ENCODE peak calls at places on chromosomes 12 and 14, in ten cellular contexts. Z, B, R, Q, O, H, L, J, D and T are unnamed samples.

GRCh38 chr14:86153480-86153879 is 623.5 kb downstream of the FLRT2 start:
- DNase-seq in Z (no peak), B (no peak), R (no peak), Q (no peak), O (no peak), H (no peak), L (no peak), J (no peak), D (no peak), T (no peak)

GRCh38 chr12:24404086-24404815 is 454.8 kb upstream of the SOX5 start:
- DNase-seq in Z (peak), B (no peak), R (no peak), Q (no peak), O (no peak), H (no peak), L (no peak), J (peak), D (no peak), T (no peak)

GRCh38 chr12:93135286-93136239 is 206.5 kb upstream of the EEA1 start:
- DNase-seq in Z (no peak), B (no peak), R (no peak), Q (no peak), O (no peak), H (peak), L (no peak), J (no peak), D (no peak), T (no peak)

GRCh38 chr14:101119830-101120571 is 216.5 kb upstream of the RTL1 start:
- DNase-seq in Z (no peak), B (no peak), R (no peak), Q (no peak), O (no peak), H (no peak), L (peak), J (no peak), D (peak), T (no peak)

GRCh38 chr14:23569443-23570151 is 2.0 kb upstream of the AP1G2 start:
- DNase-seq in Z (no peak), B (no peak), R (peak), Q (peak), O (peak), H (peak), L (peak), J (no peak), D (no peak), T (no peak)

GRCh38 chr14:57008534-57008933 is 198.3 kb upstream of the OTX2 start:
- DNase-seq in Z (no peak), B (no peak), R (no peak), Q (no peak), O (no peak), H (no peak), L (no peak), J (no peak), D (no peak), T (no peak)

GRCh38 chr14:63770187-63770807 is 42.4 kb upstream of the SGPP1 start:
- DNase-seq in Z (peak), B (peak), R (no peak), Q (peak), O (peak), H (peak), L (no peak), J (peak), D (no peak), T (peak)

GRCh38 chr12:115411121-115411520 is 727.1 kb upstream of the TBX3 start:
- DNase-seq in Z (no peak), B (no peak), R (no peak), Q (no peak), O (no peak), H (no peak), L (no peak), J (no peak), D (no peak), T (no peak)

GRCh38 chr12:52437508-52437907 is 3.3 kb upstream of the KRT75 start:
- DNase-seq in Z (no peak), B (no peak), R (no peak), Q (no peak), O (no peak), H (no peak), L (no peak), J (no peak), D (no peak), T (no peak)

GRCh38 chr14:64885555-64885954 is 5.8 kb upstream of the SPTB start:
- DNase-seq in Z (no peak), B (no peak), R (no peak), Q (no peak), O (no peak), H (no peak), L (no peak), J (no peak), D (no peak), T (no peak)

GRCh38 chr12:111596985-111597730 is 2.0 kb downstream of the ATXN2 start:
- DNase-seq in Z (peak), B (peak), R (peak), Q (peak), O (peak), H (peak), L (peak), J (no peak), D (peak), T (peak)

GRCh38 chr14:77181124-77181602 is 435 bp upstream of the TMEM63C start:
- DNase-seq in Z (no peak), B (peak), R (no peak), Q (no peak), O (no peak), H (no peak), L (no peak), J (no peak), D (no peak), T (no peak)

GRCh38 chr14:78758333-78758732 is 588.2 kb downstream of the NRXN3 start:
- DNase-seq in Z (peak), B (no peak), R (peak), Q (peak), O (no peak), H (peak), L (no peak), J (no peak), D (no peak), T (peak)

GRCh38 chr14:32129124-32129523 is 52.0 kb downstream of the ARHGAP5 start:
- DNase-seq in Z (peak), B (no peak), R (no peak), Q (no peak), O (no peak), H (peak), L (no peak), J (no peak), D (no peak), T (no peak)

GRCh38 chr12:26279908-26280307 is 84.5 kb downstream of the SSPN start:
- DNase-seq in Z (no peak), B (no peak), R (no peak), Q (no peak), O (no peak), H (no peak), L (no peak), J (no peak), D (no peak), T (no peak)

GRCh38 chr12:96136129-96136528 is 58.0 kb upstream of the ELK3 start:
- DNase-seq in Z (peak), B (no peak), R (no peak), Q (no peak), O (no peak), H (no peak), L (no peak), J (no peak), D (no peak), T (no peak)

GRCh38 chr12:53302903-53303302 is 3.4 kb downstream of the MYG1 start:
- DNase-seq in Z (no peak), B (no peak), R (no peak), Q (no peak), O (no peak), H (no peak), L (no peak), J (no peak), D (no peak), T (no peak)

GRCh38 chr14:94355191-94355794 is 32.2 kb upstream of the SERPINA6 start:
- DNase-seq in Z (peak), B (peak), R (peak), Q (peak), O (no peak), H (peak), L (peak), J (peak), D (no peak), T (no peak)

GRCh38 chr12:116160196-116160595 is 117.3 kb downstream of the MED13L start:
- DNase-seq in Z (peak), B (no peak), R (no peak), Q (no peak), O (peak), H (peak), L (no peak), J (no peak), D (no peak), T (no peak)

GRCh38 chr12:46265734-46266133 is 3.1 kb downstream of the SLC38A1 start:
- DNase-seq in Z (no peak), B (no peak), R (no peak), Q (no peak), O (no peak), H (no peak), L (no peak), J (no peak), D (no peak), T (peak)

GRCh38 chr14:57930241-57930975 is 64.5 kb upstream of the SLC35F4 start:
- DNase-seq in Z (no peak), B (no peak), R (no peak), Q (no peak), O (no peak), H (no peak), L (no peak), J (no peak), D (no peak), T (no peak)

GRCh38 chr14:99252443-99252939 is 19.5 kb downstream of the BCL11B start:
- DNase-seq in Z (no peak), B (no peak), R (no peak), Q (no peak), O (no peak), H (no peak), L (no peak), J (no peak), D (no peak), T (no peak)

GRCh38 chr12:95545731-95546490 is 5.4 kb downstream of the USP44 start:
- DNase-seq in Z (no peak), B (no peak), R (no peak), Q (no peak), O (no peak), H (no peak), L (no peak), J (no peak), D (no peak), T (no peak)

GRCh38 chr12:27236498-27236897 is 7.6 kb upstream of the STK38L start:
- DNase-seq in Z (peak), B (no peak), R (no peak), Q (no peak), O (no peak), H (peak), L (no peak), J (no peak), D (no peak), T (no peak)

GRCh38 chr12:83802011-83802410 is 1110.6 kb downstream of the SLC6A15 start:
- DNase-seq in Z (no peak), B (no peak), R (no peak), Q (no peak), O (no peak), H (no peak), L (no peak), J (no peak), D (no peak), T (no peak)

GRCh38 chr14:100384819-100385813 is 62.0 kb downstream of the SLC25A47 start:
- DNase-seq in Z (peak), B (no peak), R (no peak), Q (no peak), O (no peak), H (peak), L (no peak), J (no peak), D (no peak), T (no peak)

GRCh38 chr14:75234173-75234855 is 44.3 kb upstream of the FOS start:
- DNase-seq in Z (peak), B (peak), R (no peak), Q (no peak), O (peak), H (peak), L (no peak), J (peak), D (no peak), T (no peak)

GRCh38 chr12:128693115-128693514 is 130.6 kb downstream of the SLC15A4 start:
- DNase-seq in Z (no peak), B (no peak), R (no peak), Q (no peak), O (no peak), H (no peak), L (no peak), J (no peak), D (no peak), T (no peak)

GRCh38 chr12:115660211-115660805 is 617.2 kb downstream of the MED13L start:
- DNase-seq in Z (peak), B (peak), R (no peak), Q (no peak), O (no peak), H (peak), L (no peak), J (no peak), D (no peak), T (no peak)

GRCh38 chr12:20507061-20507460 is 138.7 kb downstream of the PDE3A start:
- DNase-seq in Z (no peak), B (no peak), R (no peak), Q (no peak), O (no peak), H (no peak), L (no peak), J (no peak), D (no peak), T (no peak)

GRCh38 chr14:55270832-55271571 is at the start of gene FBXO34:
- DNase-seq in Z (peak), B (peak), R (peak), Q (peak), O (peak), H (peak), L (peak), J (peak), D (peak), T (peak)

GRCh38 chr14:89013098-89013504 is 188.7 kb downstream of the TTC8 start:
- DNase-seq in Z (peak), B (peak), R (peak), Q (peak), O (no peak), H (peak), L (peak), J (no peak), D (no peak), T (no peak)
- TF ChIP-seq CTCF in Z (peak), B (peak), R (no peak), Q (peak), O (peak), H (peak), L (peak), J (peak), D (no peak), T (no peak)

GRCh38 chr14:80493620-80494019 is 282.3 kb upstream of the DIO2 start:
- DNase-seq in Z (no peak), B (no peak), R (no peak), Q (no peak), O (no peak), H (no peak), L (no peak), J (no peak), D (no peak), T (no peak)
- TF ChIP-seq CTCF in Z (no peak), B (no peak), R (no peak), Q (no peak), O (no peak), H (no peak), L (no peak), J (no peak), D (no peak), T (no peak)

GRCh38 chr12:71685961-71686657 is at the start of gene TMEM19:
- DNase-seq in Z (peak), B (peak), R (peak), Q (peak), O (peak), H (peak), L (peak), J (peak), D (peak), T (peak)
- TF ChIP-seq CTCF in Z (peak), B (peak), R (no peak), Q (peak), O (peak), H (peak), L (no peak), J (peak), D (peak), T (peak)

GRCh38 chr14:61153914-61154545 is 127.1 kb downstream of the TMEM30B start:
- DNase-seq in Z (no peak), B (no peak), R (no peak), Q (no peak), O (no peak), H (no peak), L (no peak), J (no peak), D (no peak), T (no peak)

GRCh38 chr14:61151276-61151675 is 129.9 kb downstream of the TMEM30B start:
- DNase-seq in Z (peak), B (no peak), R (no peak), Q (no peak), O (no peak), H (no peak), L (no peak), J (no peak), D (no peak), T (no peak)

GRCh38 chr14:61152851-61153364 is 128.2 kb downstream of the TMEM30B start:
- DNase-seq in Z (peak), B (no peak), R (no peak), Q (no peak), O (no peak), H (peak), L (no peak), J (no peak), D (no peak), T (no peak)

GRCh38 chr14:61154606-61155005 is 126.5 kb downstream of the TMEM30B start:
- DNase-seq in Z (no peak), B (no peak), R (no peak), Q (no peak), O (no peak), H (no peak), L (no peak), J (no peak), D (no peak), T (no peak)

GRCh38 chr14:61153436-61153835 is 127.7 kb downstream of the TMEM30B start:
- DNase-seq in Z (no peak), B (no peak), R (peak), Q (no peak), O (no peak), H (no peak), L (no peak), J (no peak), D (no peak), T (no peak)
- TF ChIP-seq CTCF in Z (no peak), B (no peak), R (no peak), Q (no peak), O (no peak), H (no peak), L (no peak), J (peak), D (no peak), T (no peak)

GRCh38 chr12:108611884-108612415 is 14.1 kb upstream of the TMEM119 start:
- DNase-seq in Z (peak), B (no peak), R (peak), Q (peak), O (no peak), H (peak), L (peak), J (no peak), D (no peak), T (no peak)
- TF ChIP-seq CTCF in Z (peak), B (peak), R (peak), Q (peak), O (peak), H (peak), L (peak), J (peak), D (peak), T (peak)

GRCh38 chr14:51369814-51370213 is 129.8 kb downstream of the TMX1 start:
- DNase-seq in Z (peak), B (no peak), R (peak), Q (peak), O (no peak), H (peak), L (no peak), J (no peak), D (no peak), T (peak)
- TF ChIP-seq CTCF in Z (peak), B (no peak), R (peak), Q (peak), O (peak), H (peak), L (peak), J (no peak), D (no peak), T (peak)

DNA sequence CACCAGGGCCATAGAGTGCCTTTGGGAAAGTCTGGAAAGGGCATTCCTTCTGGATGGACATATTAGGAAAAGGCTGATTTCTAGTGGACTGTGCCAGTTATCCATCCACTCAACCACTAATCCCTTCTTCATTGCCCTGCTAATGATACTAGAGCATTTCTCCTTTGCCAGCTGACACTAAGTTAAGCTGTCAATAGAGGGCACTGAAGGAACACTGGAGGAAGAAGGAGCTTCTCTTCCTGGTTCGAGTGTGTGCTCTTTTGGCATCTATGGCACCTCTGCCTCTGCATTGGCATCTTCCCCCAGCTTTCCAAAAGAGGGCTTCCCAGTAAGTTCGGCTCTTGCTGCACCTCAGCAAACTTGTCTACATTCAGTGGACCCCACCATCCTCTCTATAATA is 165.4 kb downstream of the DERA start:
- DNase-seq in Z (peak), B (no peak), R (no peak), Q (peak), O (peak), H (peak), L (peak), J (no peak), D (no peak), T (peak)
- TF ChIP-seq CTCF in Z (peak), B (no peak), R (peak), Q (peak), O (peak), H (peak), L (peak), J (peak), D (no peak), T (peak)

DNA sequence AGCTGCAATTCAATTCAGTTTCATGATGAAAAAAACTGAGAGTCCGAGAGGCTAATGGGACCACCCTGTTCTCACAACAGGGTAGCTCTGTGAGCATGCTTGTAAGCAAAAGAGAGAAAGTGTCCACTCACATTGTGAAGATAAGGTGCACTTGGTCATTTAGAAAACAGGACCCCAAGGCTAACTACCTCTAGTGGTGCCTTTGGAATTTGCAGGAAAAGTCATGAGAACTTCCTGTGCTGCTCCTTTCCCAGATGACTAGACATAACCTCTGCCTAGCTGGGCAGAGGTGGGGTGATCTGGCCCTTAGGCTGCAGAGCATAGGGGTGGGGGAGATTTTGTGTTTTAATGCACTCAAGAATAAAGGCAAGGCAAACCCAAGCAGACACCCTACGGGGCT is 118.9 kb downstream of the STAB2 start:
- DNase-seq in Z (no peak), B (no peak), R (no peak), Q (no peak), O (no peak), H (peak), L (peak), J (no peak), D (no peak), T (no peak)
- TF ChIP-seq CTCF in Z (peak), B (no peak), R (no peak), Q (peak), O (no peak), H (peak), L (peak), J (no peak), D (no peak), T (no peak)